ENCODE peak calls at places on chromosome 6, in five cellular contexts. One of them, this sample, is unnamed.

GRCh38 chr6:165717732-165718465 is 54.9 kb upstream of the PDE10A start:
- DNase-seq in left ventricle myocardium inferior: no peak
- DNase-seq in bronchial epithelial cell: peak
- DNase-seq in cardiac muscle cell: no peak
- DNase-seq in body of pancreas: no peak
- DNase-seq in this sample: no peak

GRCh38 chr6:42173101-42173500 is at the start of gene GUCA1A:
- DNase-seq in bronchial epithelial cell: no peak
- DNase-seq in cardiac muscle cell: no peak
- DNase-seq in left ventricle myocardium inferior: no peak
- DNase-seq in body of pancreas: no peak
- DNase-seq in this sample: no peak

GRCh38 chr6:99471638-99472037 is 43.6 kb downstream of the USP45 start:
- DNase-seq in cardiac muscle cell: no peak
- DNase-seq in body of pancreas: peak
- DNase-seq in bronchial epithelial cell: no peak
- DNase-seq in left ventricle myocardium inferior: no peak
- DNase-seq in this sample: no peak

GRCh38 chr6:100304575-100304974 is 160.1 kb downstream of the SIM1 start:
- DNase-seq in left ventricle myocardium inferior: no peak
- DNase-seq in body of pancreas: no peak
- DNase-seq in cardiac muscle cell: no peak
- DNase-seq in bronchial epithelial cell: no peak
- DNase-seq in this sample: no peak

GRCh38 chr6:150314230-150315188 is 54.3 kb upstream of the IYD start:
- DNase-seq in bronchial epithelial cell: no peak
- DNase-seq in body of pancreas: no peak
- DNase-seq in cardiac muscle cell: no peak
- DNase-seq in left ventricle myocardium inferior: no peak
- DNase-seq in this sample: no peak

GRCh38 chr6:21691685-21692346 is 98.3 kb downstream of the SOX4 start:
- DNase-seq in bronchial epithelial cell: no peak
- DNase-seq in cardiac muscle cell: no peak
- DNase-seq in body of pancreas: no peak
- DNase-seq in left ventricle myocardium inferior: no peak
- DNase-seq in this sample: no peak

GRCh38 chr6:118869894-118870665 is 23.9 kb upstream of the ASF1A start:
- DNase-seq in bronchial epithelial cell: no peak
- DNase-seq in cardiac muscle cell: no peak
- DNase-seq in left ventricle myocardium inferior: no peak
- DNase-seq in body of pancreas: no peak
- DNase-seq in this sample: no peak

GRCh38 chr6:131400054-131400781 is 172.8 kb upstream of the ARG1 start:
- DNase-seq in bronchial epithelial cell: peak
- DNase-seq in body of pancreas: no peak
- DNase-seq in left ventricle myocardium inferior: no peak
- DNase-seq in cardiac muscle cell: no peak
- DNase-seq in this sample: no peak

GRCh38 chr6:87702589-87702945 is 534 bp upstream of the AKIRIN2 start:
- DNase-seq in bronchial epithelial cell: peak
- DNase-seq in cardiac muscle cell: peak
- DNase-seq in body of pancreas: no peak
- DNase-seq in left ventricle myocardium inferior: no peak
- DNase-seq in this sample: no peak

GRCh38 chr6:26223213-26223612 is 136.0 kb downstream of the HFE start:
- DNase-seq in bronchial epithelial cell: peak
- DNase-seq in left ventricle myocardium inferior: no peak
- DNase-seq in body of pancreas: no peak
- DNase-seq in cardiac muscle cell: peak
- DNase-seq in this sample: no peak

GRCh38 chr6:128723667-128724066 is 159.3 kb upstream of the LAMA2 start:
- DNase-seq in body of pancreas: no peak
- DNase-seq in bronchial epithelial cell: peak
- DNase-seq in left ventricle myocardium inferior: no peak
- DNase-seq in cardiac muscle cell: no peak
- DNase-seq in this sample: no peak

GRCh38 chr6:163554663-163555062 is 140.1 kb downstream of the QKI start:
- DNase-seq in bronchial epithelial cell: peak
- DNase-seq in cardiac muscle cell: peak
- DNase-seq in body of pancreas: peak
- DNase-seq in left ventricle myocardium inferior: peak
- DNase-seq in this sample: no peak

GRCh38 chr6:16871047-16871446 is 109.8 kb upstream of the ATXN1 start:
- DNase-seq in left ventricle myocardium inferior: no peak
- DNase-seq in cardiac muscle cell: no peak
- DNase-seq in body of pancreas: no peak
- DNase-seq in bronchial epithelial cell: no peak
- DNase-seq in this sample: no peak

GRCh38 chr6:128117916-128118315 is 217.1 kb upstream of the THEMIS start:
- DNase-seq in bronchial epithelial cell: no peak
- DNase-seq in left ventricle myocardium inferior: no peak
- DNase-seq in body of pancreas: no peak
- DNase-seq in cardiac muscle cell: no peak
- DNase-seq in this sample: no peak

GRCh38 chr6:165684333-165684732 is 21.3 kb upstream of the PDE10A start:
- DNase-seq in body of pancreas: no peak
- DNase-seq in bronchial epithelial cell: no peak
- DNase-seq in left ventricle myocardium inferior: no peak
- DNase-seq in cardiac muscle cell: no peak
- DNase-seq in this sample: peak

GRCh38 chr6:30882764-30883475 is 1.4 kb upstream of the DDR1 start:
- DNase-seq in body of pancreas: peak
- DNase-seq in cardiac muscle cell: peak
- DNase-seq in bronchial epithelial cell: peak
- DNase-seq in left ventricle myocardium inferior: no peak
- DNase-seq in this sample: no peak

GRCh38 chr6:137488736-137489409 is 5.3 kb downstream of the OLIG3 start:
- DNase-seq in cardiac muscle cell: no peak
- DNase-seq in bronchial epithelial cell: no peak
- DNase-seq in body of pancreas: no peak
- DNase-seq in left ventricle myocardium inferior: no peak
- DNase-seq in this sample: no peak

GRCh38 chr6:160439751-160440150 is 91.6 kb downstream of the SLC22A3 start:
- DNase-seq in cardiac muscle cell: no peak
- DNase-seq in left ventricle myocardium inferior: no peak
- DNase-seq in bronchial epithelial cell: no peak
- DNase-seq in body of pancreas: no peak
- DNase-seq in this sample: no peak

GRCh38 chr6:138182939-138183791 is 21.4 kb downstream of the ARFGEF3 start:
- DNase-seq in body of pancreas: no peak
- DNase-seq in cardiac muscle cell: no peak
- DNase-seq in bronchial epithelial cell: no peak
- DNase-seq in left ventricle myocardium inferior: no peak
- DNase-seq in this sample: no peak

GRCh38 chr6:87639373-87639772 is 49.4 kb downstream of the ORC3 start:
- DNase-seq in left ventricle myocardium inferior: no peak
- DNase-seq in bronchial epithelial cell: no peak
- DNase-seq in cardiac muscle cell: no peak
- DNase-seq in body of pancreas: no peak
- DNase-seq in this sample: no peak

GRCh38 chr6:46949662-46950280 is 28.0 kb upstream of the ADGRF5 start:
- DNase-seq in cardiac muscle cell: no peak
- DNase-seq in left ventricle myocardium inferior: peak
- DNase-seq in body of pancreas: peak
- DNase-seq in bronchial epithelial cell: no peak
- DNase-seq in this sample: no peak

GRCh38 chr6:2806664-2807063 is 35.0 kb downstream of the SERPINB1 start:
- DNase-seq in bronchial epithelial cell: no peak
- DNase-seq in body of pancreas: no peak
- DNase-seq in left ventricle myocardium inferior: no peak
- DNase-seq in cardiac muscle cell: no peak
- DNase-seq in this sample: no peak

GRCh38 chr6:2809015-2809414 is 32.6 kb downstream of the SERPINB1 start:
- DNase-seq in left ventricle myocardium inferior: no peak
- DNase-seq in body of pancreas: no peak
- DNase-seq in cardiac muscle cell: peak
- DNase-seq in bronchial epithelial cell: no peak
- DNase-seq in this sample: no peak

GRCh38 chr6:2807342-2808090 is 34.1 kb downstream of the SERPINB1 start:
- DNase-seq in bronchial epithelial cell: peak
- DNase-seq in cardiac muscle cell: no peak
- DNase-seq in body of pancreas: peak
- DNase-seq in left ventricle myocardium inferior: no peak
- DNase-seq in this sample: no peak

GRCh38 chr6:2812695-2813094 is 29.0 kb downstream of the SERPINB1 start:
- DNase-seq in body of pancreas: no peak
- DNase-seq in cardiac muscle cell: no peak
- DNase-seq in bronchial epithelial cell: no peak
- DNase-seq in left ventricle myocardium inferior: no peak
- DNase-seq in this sample: no peak

GRCh38 chr6:2810092-2810671 is 31.5 kb downstream of the SERPINB1 start:
- DNase-seq in left ventricle myocardium inferior: no peak
- DNase-seq in cardiac muscle cell: no peak
- DNase-seq in body of pancreas: peak
- DNase-seq in bronchial epithelial cell: peak
- DNase-seq in this sample: no peak
- TF ChIP-seq CTCF in left ventricle myocardium inferior: no peak
- TF ChIP-seq CTCF in cardiac muscle cell: no peak
- TF ChIP-seq CTCF in body of pancreas: no peak
- TF ChIP-seq CTCF in bronchial epithelial cell: no peak
- TF ChIP-seq CTCF in this sample: no peak

GRCh38 chr6:35663447-35664235 is 25.1 kb downstream of the FKBP5 start:
- DNase-seq in cardiac muscle cell: peak
- DNase-seq in body of pancreas: no peak
- DNase-seq in bronchial epithelial cell: peak
- DNase-seq in left ventricle myocardium inferior: no peak
- DNase-seq in this sample: no peak
- H3K4me3 ChIP-seq in cardiac muscle cell: no peak
- H3K4me3 ChIP-seq in body of pancreas: no peak
- H3K4me3 ChIP-seq in bronchial epithelial cell: no peak
- H3K4me3 ChIP-seq in left ventricle myocardium inferior: no peak
- H3K4me3 ChIP-seq in this sample: no peak

DNA sequence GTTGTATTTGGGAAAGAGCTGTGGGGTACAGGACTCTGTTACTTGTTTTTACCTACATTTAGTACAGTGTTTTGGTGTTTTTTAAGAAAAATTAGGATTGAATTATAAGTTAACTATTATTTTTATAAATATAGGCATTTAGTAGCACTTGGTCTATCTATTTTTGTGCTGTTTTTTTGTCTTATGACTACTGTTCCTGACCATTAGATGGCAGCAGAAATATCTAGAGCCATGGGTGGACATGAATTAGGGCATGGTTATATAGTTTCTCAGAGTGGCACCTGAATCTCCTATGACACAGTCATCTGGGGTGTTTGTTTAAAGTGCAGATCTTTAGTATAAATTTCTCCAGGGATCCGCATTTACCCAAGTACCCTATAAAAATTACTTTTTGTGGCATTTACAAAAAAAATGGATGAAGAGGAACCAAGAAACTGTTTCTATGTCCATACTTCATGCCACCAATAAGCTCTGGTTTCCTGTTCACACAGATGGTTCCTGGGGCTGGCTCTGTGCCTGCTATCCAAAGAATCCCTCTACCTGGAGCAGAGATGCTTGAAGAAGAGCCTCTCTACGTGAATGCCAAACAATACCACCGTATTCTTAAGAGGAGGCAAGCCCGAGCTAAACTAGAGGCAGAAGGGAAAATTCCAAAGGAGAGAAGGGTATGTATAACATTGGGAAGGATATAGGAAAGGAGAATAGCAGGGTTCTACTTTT is 19.8 kb downstream of the NFYA start:
- DNase-seq in body of pancreas: no peak
- DNase-seq in left ventricle myocardium inferior: no peak
- DNase-seq in bronchial epithelial cell: peak
- DNase-seq in cardiac muscle cell: peak
- DNase-seq in this sample: no peak
- TF ChIP-seq CTCF in body of pancreas: no peak
- TF ChIP-seq CTCF in left ventricle myocardium inferior: peak
- TF ChIP-seq CTCF in bronchial epithelial cell: peak
- TF ChIP-seq CTCF in cardiac muscle cell: peak
- TF ChIP-seq CTCF in this sample: peak

GRCh38 chr6:158558415-158559306 is 1.2 kb upstream of the TMEM181 start:
- DNase-seq in body of pancreas: no peak
- DNase-seq in left ventricle myocardium inferior: no peak
- DNase-seq in cardiac muscle cell: no peak
- DNase-seq in bronchial epithelial cell: no peak
- DNase-seq in this sample: no peak
- H3K4me3 ChIP-seq in body of pancreas: no peak
- H3K4me3 ChIP-seq in left ventricle myocardium inferior: no peak
- H3K4me3 ChIP-seq in cardiac muscle cell: peak
- H3K4me3 ChIP-seq in bronchial epithelial cell: no peak
- H3K4me3 ChIP-seq in this sample: no peak

GRCh38 chr6:28683945-28684538 is 158.4 kb downstream of the GPX5 start:
- DNase-seq in bronchial epithelial cell: peak
- DNase-seq in body of pancreas: peak
- DNase-seq in cardiac muscle cell: peak
- DNase-seq in left ventricle myocardium inferior: no peak
- DNase-seq in this sample: no peak
- TF ChIP-seq CTCF in bronchial epithelial cell: peak
- TF ChIP-seq CTCF in body of pancreas: peak
- TF ChIP-seq CTCF in cardiac muscle cell: peak
- TF ChIP-seq CTCF in left ventricle myocardium inferior: peak
- TF ChIP-seq CTCF in this sample: peak

GRCh38 chr6:57220083-57220703 is 1.9 kb downstream of the RAB23 start:
- DNase-seq in body of pancreas: no peak
- DNase-seq in bronchial epithelial cell: no peak
- DNase-seq in cardiac muscle cell: no peak
- DNase-seq in left ventricle myocardium inferior: no peak
- DNase-seq in this sample: no peak
- H3K4me3 ChIP-seq in body of pancreas: no peak
- H3K4me3 ChIP-seq in bronchial epithelial cell: no peak
- H3K4me3 ChIP-seq in cardiac muscle cell: peak
- H3K4me3 ChIP-seq in left ventricle myocardium inferior: no peak
- H3K4me3 ChIP-seq in this sample: no peak

DNA sequence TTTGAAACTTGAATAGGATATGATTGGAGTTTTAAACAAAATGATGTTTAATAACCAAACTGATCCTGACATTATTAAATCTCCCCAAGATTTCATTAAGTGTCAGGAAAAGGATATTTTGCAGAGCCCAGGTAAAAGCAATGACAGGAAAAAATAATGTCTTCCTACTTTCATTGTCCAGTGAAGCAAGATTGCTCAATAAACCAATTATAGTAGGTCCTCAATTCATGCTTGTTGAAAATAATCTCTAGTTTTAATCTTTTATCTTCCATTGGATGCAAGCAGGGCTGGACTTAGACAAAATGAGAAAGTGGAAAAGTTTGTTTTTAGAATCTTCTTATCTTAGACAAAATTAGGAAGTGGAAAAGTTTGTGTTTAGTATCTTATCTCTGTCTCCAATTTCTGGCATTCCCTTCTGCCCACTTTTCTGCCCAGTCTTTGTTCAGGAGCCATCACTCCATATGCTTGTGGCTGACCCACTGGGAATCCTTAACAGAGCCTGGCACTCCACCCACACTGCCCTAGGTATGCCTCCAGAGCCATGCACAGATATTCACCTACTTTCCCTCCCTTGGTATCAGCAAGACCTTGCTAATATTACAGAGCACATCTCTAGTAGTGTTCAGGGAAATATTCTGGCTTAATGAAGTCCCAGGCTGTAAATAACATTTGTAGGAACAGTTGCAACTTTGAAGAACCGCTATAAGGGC is 57.0 kb upstream of the CARMIL1 start:
- DNase-seq in bronchial epithelial cell: no peak
- DNase-seq in left ventricle myocardium inferior: no peak
- DNase-seq in body of pancreas: no peak
- DNase-seq in cardiac muscle cell: no peak
- DNase-seq in this sample: no peak
- TF ChIP-seq CTCF in bronchial epithelial cell: no peak
- TF ChIP-seq CTCF in left ventricle myocardium inferior: no peak
- TF ChIP-seq CTCF in body of pancreas: no peak
- TF ChIP-seq CTCF in cardiac muscle cell: no peak
- TF ChIP-seq CTCF in this sample: no peak

GRCh38 chr6:40755046-40755681 is 168.0 kb upstream of the LRFN2 start:
- DNase-seq in cardiac muscle cell: peak
- DNase-seq in bronchial epithelial cell: peak
- DNase-seq in left ventricle myocardium inferior: no peak
- DNase-seq in body of pancreas: no peak
- DNase-seq in this sample: no peak
- H3K4me3 ChIP-seq in cardiac muscle cell: no peak
- H3K4me3 ChIP-seq in bronchial epithelial cell: no peak
- H3K4me3 ChIP-seq in left ventricle myocardium inferior: no peak
- H3K4me3 ChIP-seq in body of pancreas: no peak
- H3K4me3 ChIP-seq in this sample: no peak

This sample was measured in LNCaP clone FGC.